ENCODE peak calls at places on chromosomes 6 and 20, in four cellular contexts. J is SK-N-SH, B is K562, L is prostate gland. V is an unnamed sample.

GRCh38 chr6:29516108-29516507 is 28.4 kb upstream of the MAS1L start:
- DNase-seq in J (no peak), B (no peak), L (peak; percentile 6), V (no peak)

GRCh38 chr6:42375007-42375635 is 76.6 kb downstream of the TRERF1 start:
- DNase-seq in J (no peak), B (no peak), L (no peak), V (peak; percentile 17)

GRCh38 chr6:127302728-127303675 is 36.3 kb downstream of the RNF146 start:
- DNase-seq in J (peak; percentile 31), B (peak; percentile 21), L (peak; percentile 31), V (no peak)

GRCh38 chr6:138973481-138974140 is 14.4 kb downstream of the REPS1 start:
- DNase-seq in J (no peak), B (no peak), L (no peak), V (no peak)

GRCh38 chr6:7463785-7464184 is 74.2 kb downstream of the RIOK1 start:
- DNase-seq in J (no peak), B (no peak), L (no peak), V (no peak)

GRCh38 chr6:52994031-52994788 is 874 bp downstream of the GSTA4 start:
- DNase-seq in J (peak; percentile 38), B (peak; percentile 9), L (peak; percentile 31), V (peak; percentile 66)

GRCh38 chr6:85679445-85680123 is 36.9 kb upstream of the SYNCRIP start:
- DNase-seq in J (no peak), B (peak; percentile 21), L (no peak), V (no peak)

GRCh38 chr6:2266031-2266430 is 20.6 kb upstream of the GMDS start:
- DNase-seq in J (no peak), B (no peak), L (no peak), V (no peak)

GRCh38 chr6:1391692-1392309 is 2.4 kb downstream of the FOXF2 start:
- DNase-seq in J (no peak), B (no peak), L (no peak), V (no peak)

GRCh38 chr6:73704260-73704659 is 8.3 kb downstream of the CD109 start:
- DNase-seq in J (no peak), B (peak; percentile 28), L (peak; percentile 75), V (no peak)

GRCh38 chr6:16089232-16089843 is 39.5 kb upstream of the MYLIP start:
- DNase-seq in J (no peak), B (no peak), L (no peak), V (no peak)

GRCh38 chr6:89270951-89271721 is 44.0 kb downstream of the GABRR2 start:
- DNase-seq in J (no peak), B (no peak), L (no peak), V (no peak)

GRCh38 chr6:56938634-56939294 is 16.1 kb upstream of the BEND6 start:
- DNase-seq in J (no peak), B (peak; percentile 27), L (no peak), V (no peak)

GRCh38 chr6:152232494-152233151 is 404.5 kb downstream of the SYNE1 start:
- DNase-seq in J (peak; percentile 28), B (peak; percentile 55), L (no peak), V (no peak)

GRCh38 chr20:44594730-44595129 is 12.4 kb downstream of the PKIG start:
- DNase-seq in J (no peak), B (peak; percentile 77), L (no peak), V (no peak)

GRCh38 chr6:46015119-46015968 is at the start of gene CLIC5:
- DNase-seq in J (peak; percentile 34), B (no peak), L (peak; percentile 22), V (no peak)

GRCh38 chr20:1334761-1335160 is 5.8 kb upstream of the SDCBP2 start:
- DNase-seq in J (no peak), B (peak; percentile 38), L (no peak), V (no peak)

GRCh38 chr20:373171-373890 is 7.2 kb upstream of the TRIB3 start:
- DNase-seq in J (peak; percentile 44), B (peak; percentile 92), L (no peak), V (no peak)

GRCh38 chr6:159714404-159714803 is 12.9 kb upstream of the WTAP start:
- DNase-seq in J (no peak), B (no peak), L (no peak), V (no peak)

GRCh38 chr6:122458087-122458486 is 13.5 kb downstream of the SERINC1 start:
- DNase-seq in J (no peak), B (no peak), L (no peak), V (no peak)

GRCh38 chr20:57600324-57601210 is 19.7 kb downstream of the ZBP1 start:
- DNase-seq in J (no peak), B (no peak), L (no peak), V (no peak)

GRCh38 chr6:17022604-17023003 is 79.2 kb upstream of the STMND1 start:
- DNase-seq in J (no peak), B (no peak), L (no peak), V (no peak)

GRCh38 chr20:38050691-38051090 is 17.1 kb downstream of the RPRD1B start:
- DNase-seq in J (no peak), B (no peak), L (no peak), V (no peak)

GRCh38 chr6:36273067-36273466 is 3.2 kb downstream of the PNPLA1 start:
- DNase-seq in J (no peak), B (no peak), L (no peak), V (no peak)

GRCh38 chr6:53302678-53303360 is 45.9 kb downstream of the ELOVL5 start:
- DNase-seq in J (no peak), B (no peak), L (no peak), V (no peak)

GRCh38 chr6:114342826-114343781 is at the start of gene HS3ST5:
- DNase-seq in J (peak; percentile 86), B (peak; percentile 2), L (no peak), V (peak; percentile 66)

GRCh38 chr6:108883172-108883571 is 35.0 kb downstream of the ARMC2 start:
- DNase-seq in J (no peak), B (no peak), L (no peak), V (no peak)

GRCh38 chr6:108875161-108875555 is 26.9 kb downstream of the ARMC2 start:
- DNase-seq in J (no peak), B (no peak), L (no peak), V (no peak)

GRCh38 chr6:108874470-108875160 is 26.4 kb downstream of the ARMC2 start:
- DNase-seq in J (no peak), B (no peak), L (no peak), V (no peak)

GRCh38 chr6:108876929-108877775 is 28.9 kb downstream of the ARMC2 start:
- DNase-seq in J (no peak), B (no peak), L (no peak), V (peak; percentile 94)

DNA sequence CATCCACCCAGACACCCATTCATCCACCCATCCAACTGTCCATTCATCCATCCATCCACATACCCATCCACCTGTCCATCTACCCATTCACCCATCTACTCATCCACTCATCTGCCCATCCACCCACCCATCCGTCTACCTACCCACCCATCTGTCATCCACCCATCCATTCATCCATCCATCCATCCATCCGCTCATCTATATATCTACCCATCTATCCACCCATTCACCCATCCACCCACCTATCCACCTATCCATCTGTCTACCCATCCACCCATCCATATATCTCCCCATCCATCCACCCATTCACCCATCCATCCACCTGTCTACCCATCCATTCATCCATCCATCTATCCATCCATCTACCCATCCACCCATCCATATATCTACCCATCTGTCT is 30.7 kb downstream of the ARMC2 start:
- DNase-seq in J (no peak), B (no peak), L (no peak), V (no peak)
- TF ChIP-seq CTCF in J (no peak), B (no peak), L (no peak), V (no peak)

GRCh38 chr20:51444922-51445438 is 97.5 kb downstream of the NFATC2 start:
- DNase-seq in J (peak; percentile 44), B (no peak), L (no peak), V (no peak)

GRCh38 chr20:51445591-51445990 is 96.9 kb downstream of the NFATC2 start:
- DNase-seq in J (no peak), B (no peak), L (no peak), V (no peak)

GRCh38 chr20:51442602-51443001 is 99.9 kb downstream of the NFATC2 start:
- DNase-seq in J (no peak), B (no peak), L (no peak), V (no peak)

GRCh38 chr20:51446230-51446629 is 96.3 kb downstream of the NFATC2 start:
- DNase-seq in J (no peak), B (no peak), L (no peak), V (no peak)

GRCh38 chr20:51444472-51444871 is 98.0 kb downstream of the NFATC2 start:
- DNase-seq in J (peak; percentile 83), B (no peak), L (no peak), V (peak; percentile 83)
- TF ChIP-seq POLR2AphosphoS5 in J (peak; percentile 88), B (no peak), L (no peak), V (peak; percentile 96)

GRCh38 chr6:84228198-84228543 is 728 bp upstream of the CEP162 start:
- DNase-seq in J (no peak), B (no peak), L (no peak), V (no peak)
- TF ChIP-seq CTCF in J (no peak), B (no peak), L (no peak), V (peak; percentile 7)

DNA sequence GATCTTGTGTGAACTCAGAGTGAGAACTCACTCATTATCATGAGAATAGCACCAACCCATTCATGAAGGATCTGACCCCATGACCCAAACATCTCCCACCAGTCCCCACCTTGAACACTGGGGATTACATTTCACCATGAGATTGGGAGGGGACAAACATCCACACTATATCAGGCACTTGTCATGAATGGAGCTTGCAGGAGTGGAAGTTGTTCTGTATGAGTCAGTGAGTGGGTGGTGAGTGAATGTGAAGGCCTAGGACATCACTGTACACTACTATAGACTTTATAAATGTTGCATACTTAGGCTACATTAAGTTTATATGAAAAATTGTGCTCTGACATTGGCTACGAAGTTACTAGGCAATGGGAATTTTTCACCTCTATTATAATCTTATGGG is 47.6 kb upstream of the RNF182 start:
- DNase-seq in J (no peak), B (peak; percentile 55), L (no peak), V (no peak)
- TF ChIP-seq POLR2AphosphoS5 in J (no peak), B (no peak), L (no peak), V (no peak)

DNA sequence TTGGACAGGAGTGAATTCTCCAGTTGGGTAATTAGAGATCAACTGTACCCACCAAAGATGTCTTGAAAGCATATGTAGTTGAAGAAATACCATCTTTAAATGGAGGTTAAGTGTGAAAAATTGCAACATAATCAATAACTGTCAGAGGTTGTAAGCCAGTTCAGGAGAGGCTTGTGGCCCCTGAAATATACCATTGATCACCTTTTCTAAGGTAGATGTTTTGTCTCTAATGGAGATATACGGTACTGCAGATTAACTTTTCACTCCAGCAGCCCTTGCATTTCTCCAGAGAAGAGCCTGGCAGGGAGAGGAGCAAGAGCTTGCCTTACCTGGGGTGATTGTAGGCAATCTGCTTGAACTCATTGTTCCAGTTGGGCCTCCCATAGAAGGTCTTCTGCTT is 48.8 kb downstream of the NOX3 start:
- DNase-seq in J (no peak), B (no peak), L (no peak), V (no peak)
- TF ChIP-seq CTCF in J (no peak), B (no peak), L (no peak), V (no peak)

DNA sequence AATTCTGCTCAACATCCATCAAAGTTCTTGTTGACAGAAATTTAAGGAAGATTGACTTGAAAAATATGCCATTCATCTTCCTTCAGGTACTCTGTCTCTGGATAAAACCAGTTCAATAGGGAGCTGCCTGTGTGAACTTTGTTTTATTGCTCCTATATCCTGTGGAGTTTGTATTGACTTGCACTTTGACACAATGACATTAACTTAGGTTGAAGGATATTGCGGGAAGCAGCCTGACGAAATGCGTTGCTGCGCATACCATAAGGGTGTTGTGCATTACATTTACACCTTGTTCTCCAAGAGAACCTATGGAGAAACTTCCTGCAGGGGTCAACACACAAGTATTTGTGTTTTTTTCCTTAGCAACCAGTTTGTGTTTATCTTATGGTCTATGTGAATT is 185.4 kb upstream of the GRIK2 start:
- DNase-seq in J (no peak), B (no peak), L (no peak), V (no peak)
- TF ChIP-seq POLR2AphosphoS5 in J (no peak), B (no peak), L (no peak), V (no peak)

V was measured in sigmoid colon.